ENCODE peak calls at places on chromosomes 16 and 17, in nine cellular contexts. Z is body of pancreas, L is ovary, S is fibroblast of lung, I is kidney, G is heart right ventricle, K is Peyer's patch, O is thoracic aorta, T is mesendoderm. F is an unnamed sample.

GRCh38 chr17:73968680-73969079 is 234.8 kb upstream of the RPL38 start:
- DNase-seq in L (no peak), G (no peak), K (no peak), Z (no peak), I (no peak), S (no peak), O (no peak), T (peak; percentile 30), F (no peak)

GRCh38 chr16:87368029-87368765 is 15.4 kb downstream of the FBXO31 start:
- DNase-seq in K (no peak), S (no peak), G (no peak), Z (no peak), I (no peak), L (no peak), O (no peak), T (no peak), F (no peak)

GRCh38 chr17:13002761-13003453 is 14.9 kb downstream of the ELAC2 start:
- DNase-seq in I (peak; percentile 80), O (peak; percentile 57), K (peak; percentile 76), Z (peak; percentile 72), L (peak; percentile 85), T (peak; percentile 74), G (peak; percentile 81), S (peak; percentile 54), F (no peak)

GRCh38 chr16:88282221-88283041 is 100.3 kb upstream of the ZNF469 start:
- DNase-seq in I (peak; percentile 35), G (no peak), L (no peak), O (no peak), T (no peak), S (no peak), Z (no peak), K (peak; percentile 80), F (no peak)

GRCh38 chr17:27333410-27333980 is 39.6 kb downstream of the WSB1 start:
- DNase-seq in T (no peak), Z (no peak), L (no peak), G (no peak), I (no peak), S (no peak), O (no peak), K (no peak), F (no peak)

GRCh38 chr17:36703860-36704266 is 102.5 kb downstream of the MRM1 start:
- DNase-seq in K (peak; percentile 63), Z (peak; percentile 22), S (peak; percentile 29), G (peak; percentile 17), I (no peak), L (peak; percentile 62), T (peak; percentile 71), O (no peak), F (no peak)

GRCh38 chr17:80539022-80539421 is 5.6 kb upstream of the RPTOR start:
- DNase-seq in G (no peak), L (no peak), K (no peak), T (peak; percentile 50), S (no peak), Z (no peak), I (no peak), O (no peak), F (no peak)

GRCh38 chr17:21689604-21690003 is 2.7 kb upstream of the KCNJ18 start:
- DNase-seq in I (peak; percentile 55), S (peak; percentile 81), O (peak; percentile 38), G (no peak), K (no peak), L (peak; percentile 37), T (no peak), Z (peak; percentile 27), F (no peak)

GRCh38 chr16:69040144-69040909 is 65.1 kb upstream of the HAS3 start:
- DNase-seq in O (no peak), T (no peak), Z (no peak), I (no peak), G (no peak), S (peak; percentile 73), L (no peak), K (no peak), F (no peak)

GRCh38 chr17:15287533-15288267 is 22.6 kb upstream of the PMP22 start:
- DNase-seq in T (no peak), S (peak; percentile 34), G (no peak), L (no peak), I (no peak), O (no peak), K (no peak), Z (no peak), F (no peak)

GRCh38 chr16:57804111-57804837 is 2.0 kb upstream of the KIFC3 start:
- DNase-seq in T (no peak), L (no peak), K (no peak), G (no peak), O (no peak), I (no peak), S (no peak), Z (no peak), F (no peak)

GRCh38 chr16:57801098-57801855 is 1.0 kb downstream of the KIFC3 start:
- DNase-seq in G (no peak), Z (no peak), O (no peak), I (peak; percentile 44), S (peak; percentile 83), L (no peak), T (peak; percentile 83), K (peak; percentile 42), F (no peak)

GRCh38 chr16:57803413-57803990 is 1.2 kb upstream of the KIFC3 start:
- DNase-seq in T (peak; percentile 83), Z (no peak), G (peak; percentile 75), O (no peak), S (no peak), K (no peak), I (peak; percentile 85), L (no peak), F (no peak)

GRCh38 chr16:57801856-57802634 is at the start of gene KIFC3:
- DNase-seq in K (peak; percentile 81), T (peak; percentile 78), O (peak; percentile 65), I (peak; percentile 95), G (peak; percentile 91), S (peak; percentile 78), Z (peak; percentile 86), L (peak; percentile 94), F (no peak)

DNA sequence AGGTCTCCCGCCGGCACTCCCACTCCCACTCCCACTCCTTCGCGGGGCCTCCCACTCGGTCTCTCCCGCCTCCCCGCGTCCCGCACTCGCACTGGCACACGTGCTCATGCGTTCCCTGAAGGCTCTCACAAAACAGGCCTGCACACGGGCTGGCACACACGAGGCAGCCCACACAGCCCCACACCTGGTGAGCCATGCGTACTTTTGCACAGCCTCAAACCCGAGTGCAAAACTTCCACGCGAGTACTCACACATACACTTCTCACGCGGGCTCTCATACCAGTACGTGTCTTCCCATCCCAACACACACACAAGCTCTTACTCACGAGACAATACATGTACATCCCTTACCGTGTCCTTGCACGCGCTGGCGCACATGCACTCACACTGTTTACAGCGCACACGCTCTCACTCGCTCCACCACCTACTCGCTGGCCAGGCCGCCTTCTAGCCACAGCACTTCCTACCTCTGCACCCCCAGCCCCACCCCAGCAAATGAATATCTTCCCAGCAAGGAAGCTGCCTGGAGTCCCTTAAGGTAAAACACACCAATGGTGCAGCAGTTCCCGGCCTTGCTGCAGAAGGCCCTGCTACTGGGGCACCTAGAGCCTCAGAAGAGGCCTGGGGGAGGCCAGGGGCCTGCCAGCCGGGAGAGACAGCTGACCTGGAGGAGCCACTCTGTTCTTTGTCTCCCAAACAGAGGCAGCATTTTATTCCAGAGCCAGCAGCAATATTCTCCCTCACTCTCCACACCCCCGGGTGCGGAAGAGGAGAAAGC is 533 bp upstream of the KIFC3 start:
- DNase-seq in S (peak; percentile 61), L (no peak), K (peak; percentile 50), G (no peak), T (peak; percentile 81), Z (peak; percentile 54), O (no peak), I (peak; percentile 85), F (no peak)
- H3K27ac ChIP-seq in S (peak overlapping the region; percentile 24), L (peak overlapping the region; percentile 82), K (peak overlapping the region; percentile 65), G (peak overlapping the region; percentile 94), T (peak overlapping the region; percentile 83), Z (peak overlapping the region; percentile 86), O (peak overlapping the region; percentile 66), I (peak overlapping the region; percentile 95), F (no peak overlapping the region)

DNA sequence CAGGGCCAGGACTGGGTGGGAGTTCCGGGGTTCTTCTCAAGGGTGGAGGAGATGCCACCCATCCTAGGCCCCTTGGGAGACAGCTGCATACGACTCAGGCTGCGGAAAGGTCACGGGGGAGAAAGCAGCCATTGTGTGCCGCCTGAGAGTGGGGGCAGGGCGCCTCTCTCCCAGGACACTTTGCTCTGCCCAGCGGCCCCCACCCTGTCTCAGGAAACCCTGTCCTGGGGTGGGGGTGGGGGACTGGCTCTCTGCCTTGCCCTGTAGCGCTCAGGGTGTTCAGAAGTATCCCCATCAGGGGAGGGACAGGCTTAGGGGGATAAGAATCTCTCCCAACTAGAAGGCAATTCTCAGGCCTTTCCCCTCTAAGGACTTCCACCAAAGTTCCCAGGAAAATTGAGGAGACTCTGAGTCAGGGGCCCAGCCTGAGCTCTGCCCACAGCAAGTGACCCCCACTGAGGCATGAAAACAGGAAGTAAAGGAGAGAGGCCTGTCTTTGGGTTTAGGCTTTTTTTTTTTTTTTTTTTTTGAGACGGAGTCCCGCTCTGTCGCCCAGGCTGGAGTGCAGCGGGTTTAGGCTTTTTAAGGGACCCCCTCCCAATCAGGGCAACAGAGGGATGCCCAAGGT is 4.9 kb downstream of the GIT1 start:
- DNase-seq in K (no peak), Z (peak; percentile 13), G (peak; percentile 41), O (no peak), S (peak; percentile 27), T (no peak), L (no peak), I (no peak), F (no peak)
- H3K4me3 ChIP-seq in K (no peak overlapping the region), Z (no peak overlapping the region), G (no peak overlapping the region), O (no peak overlapping the region), S (no peak overlapping the region), T (no peak overlapping the region), L (no peak overlapping the region), I (peak overlapping the region; percentile 60), F (no peak overlapping the region)

DNA sequence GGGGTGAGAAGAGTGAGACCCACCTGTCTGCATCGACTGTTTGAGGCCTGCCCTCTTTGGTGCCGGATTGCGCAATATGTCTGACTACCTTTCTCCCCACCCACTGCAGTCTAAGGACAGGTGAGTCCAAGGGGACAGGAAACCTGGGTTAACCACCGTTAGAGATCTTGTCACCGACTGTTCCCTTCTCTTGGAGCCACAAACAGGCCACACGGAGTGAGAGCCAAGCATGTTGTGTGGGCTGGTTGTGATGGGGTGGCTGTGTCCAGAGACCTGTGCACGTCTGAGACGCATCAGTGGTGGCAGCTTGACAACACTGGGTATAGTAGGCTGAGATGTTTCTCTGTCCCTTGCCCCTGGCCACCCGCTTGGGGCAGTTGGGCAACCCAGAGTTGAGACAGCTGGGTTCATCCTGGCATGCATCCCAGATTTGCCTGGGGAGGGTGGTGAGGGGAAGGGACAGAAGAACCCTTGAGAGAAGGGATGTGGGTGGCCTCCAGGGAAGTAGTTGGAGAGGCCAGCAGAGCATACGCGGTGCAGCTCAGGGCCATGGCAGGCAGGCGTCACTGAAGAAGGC is 21.4 kb downstream of the MPRIP start:
- DNase-seq in Z (peak; percentile 53), S (no peak), I (peak; percentile 73), G (peak; percentile 56), T (no peak), L (peak; percentile 41), K (no peak), O (no peak), F (no peak)
- H3K27ac ChIP-seq in Z (peak overlapping the region; percentile 45), S (no peak overlapping the region), I (peak overlapping the region; percentile 2), G (peak overlapping the region; percentile 23), T (no peak overlapping the region), L (no peak overlapping the region), K (no peak overlapping the region), O (no peak overlapping the region), F (no peak overlapping the region)

DNA sequence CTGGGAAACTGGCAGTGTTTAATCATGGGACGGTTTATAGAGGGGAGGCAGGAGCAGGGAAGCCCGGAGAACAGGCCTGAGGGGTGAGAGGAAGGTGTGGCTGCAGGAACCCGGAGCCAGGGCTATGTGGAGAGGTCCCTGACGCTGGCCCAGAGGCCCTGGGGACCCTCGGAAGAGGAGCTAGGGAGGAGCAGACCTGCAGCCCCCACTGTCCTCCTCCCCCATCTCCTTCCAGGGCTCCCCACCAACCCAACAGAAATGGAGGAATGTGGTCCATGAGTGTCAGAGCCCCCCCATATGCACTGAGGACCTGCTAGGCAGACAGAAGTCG is 20.3 kb downstream of the TMEM235 start:
- DNase-seq in Z (peak; percentile 11), I (peak; percentile 70), L (no peak), K (no peak), S (no peak), G (no peak), O (no peak), T (no peak), F (no peak)
- H3K4me3 ChIP-seq in Z (no peak overlapping the region), I (no peak overlapping the region), L (no peak overlapping the region), K (peak overlapping the region; percentile 23), S (no peak overlapping the region), G (no peak overlapping the region), O (no peak overlapping the region), T (no peak overlapping the region), F (no peak overlapping the region)

F was measured in iPS DF 6.9.